ENCODE peak calls at places on chromosome 17, in seven cellular contexts. V is glutamatergic neuron, X is pancreas, P is SK-N-SH, O is HFFc6, E is nephron progenitor cell, F is Calu3. Y is an unnamed sample.
A peak's percentile ranks its signal among the peaks of the same experiment; 100 is the strongest.

GRCh38 chr17:74513987-74514631 is 17.2 kb downstream of the CD300LB start:
- DNase-seq in V (peak; percentile 54), F (peak; percentile 16), P (no peak), E (no peak), O (peak; percentile 30), X (no peak), Y (peak; percentile 39)

GRCh38 chr17:180380-181212 is 854 bp downstream of the DOC2B start:
- DNase-seq in O (no peak), P (peak; percentile 76), V (peak; percentile 62), E (peak; percentile 65), F (no peak), X (no peak), Y (no peak)

GRCh38 chr17:10149573-10150399 is 48.6 kb downstream of the GAS7 start:
- DNase-seq in E (no peak), V (no peak), F (peak; percentile 33), X (no peak), O (peak; percentile 86), P (no peak), Y (peak; percentile 37)

GRCh38 chr17:62892069-62892675 is 73.9 kb upstream of the TANC2 start:
- DNase-seq in F (no peak), V (no peak), O (no peak), X (no peak), P (no peak), E (no peak), Y (no peak)

GRCh38 chr17:65455972-65456343 is 105.5 kb downstream of the AXIN2 start:
- DNase-seq in O (no peak), F (no peak), E (peak; percentile 21), P (peak; percentile 58), X (no peak), V (no peak), Y (no peak)

GRCh38 chr17:31533546-31534155 is 142.2 kb downstream of the RAB11FIP4 start:
- DNase-seq in F (peak; percentile 49), X (no peak), O (peak; percentile 61), V (peak; percentile 40), P (peak; percentile 81), E (peak; percentile 44), Y (peak; percentile 50)

GRCh38 chr17:30236807-30237206 is 1.3 kb upstream of the SLC6A4 start:
- DNase-seq in F (peak; percentile 81), O (no peak), V (peak; percentile 64), P (peak; percentile 87), E (peak; percentile 80), X (peak; percentile 87), Y (peak; percentile 38)

GRCh38 chr17:80182845-80183223 is 13.0 kb downstream of the CARD14 start:
- DNase-seq in X (no peak), P (no peak), O (no peak), E (no peak), V (no peak), F (no peak), Y (no peak)

GRCh38 chr17:60506312-60506711 is 19.7 kb downstream of the APPBP2 start:
- DNase-seq in E (no peak), F (no peak), P (no peak), O (peak; percentile 80), X (no peak), V (no peak), Y (peak; percentile 54)

GRCh38 chr17:57739402-57740224 is 5.5 kb downstream of the CCDC182 start:
- DNase-seq in V (no peak), E (no peak), O (no peak), X (no peak), F (peak; percentile 28), P (peak; percentile 76), Y (peak; percentile 50)

GRCh38 chr17:29560306-29560705 is 6.5 kb downstream of the ABHD15 start:
- DNase-seq in F (no peak), V (peak; percentile 66), X (no peak), P (peak; percentile 63), E (no peak), O (no peak), Y (no peak)

GRCh38 chr17:59870482-59870881 is 22.3 kb downstream of the TUBD1 start:
- DNase-seq in P (no peak), F (no peak), X (no peak), O (no peak), E (no peak), V (no peak), Y (no peak)

GRCh38 chr17:33292184-33292980 is 713 bp downstream of the ASIC2 start:
- DNase-seq in E (peak; percentile 71), F (no peak), O (no peak), P (peak; percentile 81), V (peak; percentile 59), X (peak; percentile 62), Y (no peak)

GRCh38 chr17:81241648-81242420 is 2.7 kb downstream of the NDUFAF8 start:
- DNase-seq in E (peak; percentile 84), V (peak; percentile 87), P (peak; percentile 96), O (no peak), X (peak; percentile 79), F (peak; percentile 72), Y (no peak)

GRCh38 chr17:21078056-21078825 is 35.4 kb upstream of the USP22 start:
- DNase-seq in V (no peak), O (no peak), E (no peak), X (no peak), P (no peak), F (no peak), Y (no peak)

GRCh38 chr17:80678621-80679020 is 134.0 kb downstream of the RPTOR start:
- DNase-seq in E (peak; percentile 26), O (peak; percentile 20), X (no peak), F (no peak), V (no peak), P (no peak), Y (peak; percentile 46)

GRCh38 chr17:3602499-3602898 is 6.7 kb downstream of the TRPV1 start:
- DNase-seq in F (no peak), X (no peak), O (no peak), P (peak; percentile 61), E (peak; percentile 26), V (peak; percentile 45), Y (no peak)

GRCh38 chr17:64783556-64784352 is 121.6 kb upstream of the SMURF2 start:
- DNase-seq in X (peak; percentile 44), P (no peak), O (no peak), E (no peak), V (no peak), F (no peak), Y (no peak)

GRCh38 chr17:27478901-27479531 is 22.8 kb downstream of the KSR1 start:
- DNase-seq in E (no peak), F (no peak), O (no peak), V (peak; percentile 39), X (no peak), P (no peak), Y (no peak)

GRCh38 chr17:66682293-66682692 is 152.6 kb upstream of the CACNG5 start:
- DNase-seq in E (no peak), V (no peak), X (no peak), F (no peak), O (no peak), P (no peak), Y (no peak)

GRCh38 chr17:35890774-35891155 is 10.6 kb upstream of the CCL5 start:
- DNase-seq in E (no peak), V (no peak), P (peak; percentile 21), F (no peak), X (no peak), O (no peak), Y (no peak)

GRCh38 chr17:64628641-64629040 is 33.5 kb downstream of the SMURF2 start:
- DNase-seq in O (no peak), V (no peak), X (no peak), E (no peak), P (no peak), F (no peak), Y (no peak)

GRCh38 chr17:31595076-31595475 is 203.6 kb downstream of the RAB11FIP4 start:
- DNase-seq in P (no peak), E (no peak), O (peak; percentile 39), F (no peak), V (no peak), X (no peak), Y (peak; percentile 75)

DNA sequence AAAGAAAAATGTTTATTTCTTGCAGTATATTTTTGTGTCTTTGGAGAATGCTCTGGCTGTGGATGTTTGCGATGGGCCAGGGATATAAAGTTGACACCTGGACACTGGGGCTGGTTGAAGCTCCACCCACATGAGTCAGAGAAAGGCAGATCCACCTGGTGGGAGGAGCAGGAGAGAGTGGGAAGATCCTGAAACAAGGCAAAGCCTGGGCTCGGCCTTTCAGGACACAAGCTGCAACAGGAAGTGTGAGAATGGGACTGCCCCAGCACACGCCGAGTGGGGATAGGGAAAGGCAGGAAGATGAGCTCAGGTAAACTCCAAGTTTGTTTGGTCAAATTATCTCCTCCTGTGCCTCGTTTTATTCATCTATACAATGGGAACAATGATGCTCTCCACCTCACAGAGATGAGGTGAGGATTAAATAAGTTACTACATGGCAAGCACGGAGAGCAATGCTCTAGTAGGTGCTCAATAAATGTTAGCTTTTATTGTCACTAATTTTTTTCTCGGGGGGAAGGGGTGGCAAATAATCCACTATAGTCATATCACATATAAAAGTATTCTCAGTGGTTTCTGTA is 21.4 kb upstream of the PITPNM3 start:
- DNase-seq in O (no peak), V (no peak), F (no peak), P (no peak), X (no peak), E (no peak), Y (peak; percentile 93)
- TF ChIP-seq CTCF in O (no peak), V (no peak), F (no peak), P (no peak), X (no peak), E (no peak), Y (no peak)

GRCh38 chr17:34443832-34444469 is 80.9 kb upstream of the CCL1 start:
- DNase-seq in O (no peak), F (peak; percentile 35), P (peak; percentile 76), E (peak; percentile 23), V (peak; percentile 68), X (no peak), Y (no peak)
- TF ChIP-seq CTCF in O (peak; percentile 26), F (no peak), P (peak; percentile 37), E (no peak), V (peak; percentile 42), X (no peak), Y (peak; percentile 22)

GRCh38 chr17:39153541-39154111 is 2.2 kb upstream of the PLXDC1 start:
- DNase-seq in F (peak; percentile 100), E (peak; percentile 96), O (peak; percentile 91), P (peak; percentile 68), V (peak; percentile 93), X (peak; percentile 88), Y (peak; percentile 84)
- TF ChIP-seq CTCF in F (peak; percentile 28), E (no peak), O (peak; percentile 22), P (no peak), V (no peak), X (no peak), Y (peak; percentile 28)

DNA sequence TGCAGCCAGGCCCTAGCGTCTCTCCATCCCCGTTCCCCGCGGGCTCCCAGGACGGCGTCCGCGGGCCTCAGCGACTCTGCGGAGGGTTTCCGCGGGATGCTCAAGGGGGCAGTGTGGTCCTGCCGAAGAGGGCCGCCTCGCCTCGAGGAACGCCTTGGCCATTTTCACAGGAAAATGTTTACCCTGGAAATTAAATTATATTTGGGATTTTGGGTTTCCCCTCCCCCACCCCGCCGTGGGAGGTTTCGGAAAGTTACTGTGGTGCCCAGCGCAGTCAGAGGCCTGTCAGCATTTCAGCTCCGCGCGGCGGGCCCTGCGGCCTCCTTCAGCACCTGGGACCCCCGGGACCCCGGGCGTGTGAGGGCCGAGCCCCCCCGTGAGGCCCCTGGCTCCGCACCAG is 94.5 kb downstream of the PCTP start:
- DNase-seq in E (peak; percentile 78), O (peak; percentile 4), V (peak; percentile 83), X (peak; percentile 58), F (no peak), P (peak; percentile 88), Y (peak; percentile 8)
- TF ChIP-seq CTCF in E (peak; percentile 70), O (peak; percentile 69), V (peak; percentile 36), X (no peak), F (no peak), P (peak; percentile 59), Y (peak; percentile 66)

GRCh38 chr17:72030067-72030899 is 90.5 kb upstream of the SOX9 start:
- DNase-seq in E (peak; percentile 56), V (peak; percentile 58), X (peak; percentile 39), F (peak; percentile 46), P (no peak), O (peak; percentile 41), Y (peak; percentile 52)
- TF ChIP-seq CTCF in E (peak; percentile 44), V (peak; percentile 36), X (no peak), F (peak; percentile 35), P (peak; percentile 41), O (peak; percentile 64), Y (peak; percentile 60)